ENCODE peak calls at places on chromosome 17, in nine cellular contexts. C is ovary; F is CD4-positive, CD25-positive, alpha-beta regulatory T cell; D is fibroblast of lung; Y is SJSA1; M is adipocyte; O is A549; B is mesendoderm; A is ascending aorta. T is an unnamed sample. For H3K4me1, the result is how much of the 10 kb centered on the place peaks cover.

GRCh38 chr17:65892912-65893377 is 299.0 kb downstream of the CEP112 start:
- DNase-seq in C (no peak), F (no peak), M (no peak), O (no peak), A (no peak), B (no peak), Y (no peak), D (no peak), T (no peak)

GRCh38 chr17:61805399-61805798 is 57.9 kb downstream of the BRIP1 start:
- DNase-seq in B (no peak), Y (no peak), F (no peak), C (no peak), D (peak), M (peak), O (no peak), A (no peak), T (no peak)

GRCh38 chr17:31721291-31722025 is 137.6 kb downstream of the COPRS start:
- DNase-seq in O (no peak), C (no peak), Y (no peak), D (no peak), B (no peak), A (no peak), M (no peak), F (no peak), T (no peak)

GRCh38 chr17:41298458-41299135 is 4.1 kb downstream of the KRTAP29-1 start:
- DNase-seq in B (no peak), A (no peak), F (no peak), Y (no peak), O (no peak), D (no peak), C (no peak), M (no peak), T (no peak)

GRCh38 chr17:73710095-73710592 is 65.9 kb upstream of the SDK2 start:
- DNase-seq in C (no peak), A (no peak), D (peak), M (peak), F (peak), B (peak), Y (peak), O (peak), T (peak)

GRCh38 chr17:45222273-45222993 is 748 bp downstream of the FMNL1 start:
- DNase-seq in D (no peak), A (no peak), C (no peak), F (no peak), B (peak), O (no peak), Y (no peak), M (no peak), T (no peak)

GRCh38 chr17:55833311-55833710 is 82.5 kb downstream of the PCTP start:
- DNase-seq in B (no peak), F (no peak), A (no peak), D (peak), M (peak), C (no peak), Y (no peak), O (no peak), T (no peak)

GRCh38 chr17:56679148-56679766 is 85.8 kb downstream of the NOG start:
- DNase-seq in A (no peak), F (peak), B (peak), O (peak), D (peak), C (no peak), M (peak), Y (no peak), T (no peak)

GRCh38 chr17:45432405-45433113 is at the start of gene ARHGAP27:
- DNase-seq in B (peak), O (no peak), F (no peak), C (no peak), A (no peak), D (peak), M (peak), Y (peak), T (no peak)

GRCh38 chr17:31877341-31877740 is 18.3 kb upstream of the COPRS start:
- DNase-seq in C (no peak), D (peak), F (no peak), M (no peak), Y (no peak), O (no peak), A (peak), B (no peak), T (no peak)

GRCh38 chr17:73744411-73744810 is 100.2 kb upstream of the SDK2 start:
- DNase-seq in Y (no peak), A (no peak), C (no peak), D (no peak), B (no peak), M (no peak), F (no peak), O (no peak), T (no peak)

GRCh38 chr17:38654411-38655398 is 20.1 kb downstream of the EPOP start:
- DNase-seq in B (no peak), F (no peak), O (no peak), M (no peak), D (no peak), C (peak), A (no peak), Y (no peak), T (no peak)

GRCh38 chr17:47789611-47790520 is 31.7 kb downstream of the OSBPL7 start:
- DNase-seq in B (peak), M (peak), A (no peak), C (peak), O (peak), D (peak), Y (peak), F (peak), T (peak)

GRCh38 chr17:60445144-60445543 is 22.9 kb downstream of the CHCT1 start:
- DNase-seq in O (no peak), F (no peak), Y (no peak), D (no peak), C (no peak), M (no peak), A (no peak), B (no peak), T (no peak)

GRCh38 chr17:65888649-65889048 is 303.3 kb downstream of the CEP112 start:
- DNase-seq in F (no peak), A (no peak), B (peak), Y (no peak), O (no peak), D (peak), M (peak), C (no peak), T (no peak)

GRCh38 chr17:65123757-65124675 is 13.2 kb upstream of the RGS9 start:
- DNase-seq in D (no peak), C (no peak), O (peak), M (peak), Y (no peak), F (no peak), B (no peak), A (no peak), T (no peak)

GRCh38 chr17:82449883-82450356 is 632 bp downstream of the CYBC1 start:
- DNase-seq in O (no peak), A (no peak), M (no peak), Y (no peak), D (no peak), F (no peak), B (no peak), C (no peak), T (no peak)

GRCh38 chr17:80109713-80110446 is 8.5 kb downstream of the GAA start:
- DNase-seq in F (no peak), O (no peak), B (no peak), Y (no peak), M (no peak), D (no peak), C (peak), A (no peak), T (no peak)

GRCh38 chr17:68819465-68819864 is 135.7 kb downstream of the ABCA8 start:
- DNase-seq in O (no peak), F (no peak), A (no peak), D (no peak), C (no peak), M (no peak), Y (no peak), B (no peak), T (peak)

GRCh38 chr17:47644324-47644723 is 5.4 kb upstream of the KPNB1 start:
- DNase-seq in Y (no peak), D (no peak), A (no peak), C (no peak), O (no peak), M (no peak), F (no peak), B (no peak), T (no peak)

GRCh38 chr17:72434991-72435618 is 314.3 kb downstream of the SOX9 start:
- DNase-seq in A (no peak), M (no peak), B (no peak), O (no peak), C (no peak), F (no peak), Y (no peak), D (no peak), T (no peak)

GRCh38 chr17:67863624-67864247 is 38.4 kb downstream of the BPTF start:
- DNase-seq in M (no peak), Y (no peak), A (no peak), C (no peak), F (no peak), D (no peak), O (no peak), B (no peak), T (no peak)

GRCh38 chr17:418421-418751 is 65.8 kb upstream of the RPH3AL start:
- DNase-seq in O (no peak), B (no peak), C (no peak), Y (no peak), D (no peak), A (no peak), F (peak), M (no peak), T (no peak)

GRCh38 chr17:77332034-77332971 is 191.5 kb downstream of the SEC14L1 start:
- DNase-seq in M (no peak), O (no peak), Y (peak), B (no peak), F (peak), D (peak), C (no peak), A (no peak), T (no peak)

GRCh38 chr17:35079547-35079946 is 16.0 kb upstream of the RFFL start:
- DNase-seq in B (no peak), D (no peak), C (no peak), F (no peak), Y (no peak), A (no peak), O (peak), M (no peak), T (no peak)

GRCh38 chr17:78923660-78924453 is 1.3 kb downstream of the TIMP2 start:
- DNase-seq in A (no peak), C (peak), O (peak), M (peak), F (peak), B (peak), Y (no peak), D (no peak), T (no peak)
- H3K4me1 ChIP-seq in A (half or more), C (under half), O (half or more), M (under half), F (under half), B (under half), Y (under half), D (under half), T (under half)

DNA sequence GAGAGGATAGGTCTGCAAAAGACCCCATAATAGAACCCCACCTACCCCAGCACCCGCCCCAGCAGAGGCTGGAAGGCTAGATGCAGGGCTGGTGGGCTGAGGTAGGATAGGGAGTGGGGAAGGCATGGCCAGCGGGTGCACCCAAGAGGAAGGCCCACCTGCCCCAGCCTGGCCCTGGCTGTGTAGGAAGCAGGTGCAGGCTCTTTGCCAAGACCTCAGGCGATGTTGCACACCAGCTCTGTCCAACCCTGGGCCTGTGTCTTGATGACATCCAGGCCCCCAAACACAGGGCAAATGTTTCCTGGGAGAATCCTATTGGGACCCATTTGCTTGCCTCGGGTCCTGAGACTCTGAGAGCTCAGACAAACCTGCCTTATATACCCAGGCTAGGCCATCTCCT is 12.2 kb downstream of the UNC119 start:
- DNase-seq in B (no peak), Y (no peak), M (no peak), D (no peak), F (no peak), A (no peak), O (no peak), C (no peak), T (no peak)
- H3K4me1 ChIP-seq in B (under half), Y (under half), M (under half), D (under half), F (under half), A (under half), O (under half), C (under half), T (under half)

GRCh38 chr17:76223802-76224201 is 16.5 kb downstream of the RNF157 start:
- DNase-seq in B (no peak), O (no peak), Y (peak), M (no peak), F (no peak), A (no peak), D (no peak), C (no peak), T (no peak)
- H3K4me1 ChIP-seq in B (under half), O (under half), Y (under half), M (under half), F (under half), A (under half), D (under half), C (under half), T (under half)

GRCh38 chr17:43018932-43019331 is 3.3 kb downstream of the VAT1 start:
- DNase-seq in M (no peak), A (no peak), F (no peak), B (no peak), D (no peak), O (no peak), Y (no peak), C (no peak), T (no peak)
- H3K4me1 ChIP-seq in M (half or more), A (under half), F (under half), B (under half), D (under half), O (under half), Y (under half), C (under half), T (under half)

GRCh38 chr17:14334919-14335318 is 34.0 kb downstream of the HS3ST3B1 start:
- DNase-seq in F (no peak), C (no peak), Y (no peak), D (no peak), O (no peak), M (no peak), B (no peak), A (no peak), T (no peak)

GRCh38 chr17:14337596-14338079 is 36.8 kb downstream of the HS3ST3B1 start:
- DNase-seq in F (no peak), A (no peak), Y (no peak), M (no peak), O (no peak), C (no peak), D (no peak), B (no peak), T (no peak)

GRCh38 chr17:14333506-14333905 is 32.6 kb downstream of the HS3ST3B1 start:
- DNase-seq in B (no peak), F (no peak), Y (no peak), O (no peak), C (no peak), M (no peak), D (no peak), A (no peak), T (no peak)

GRCh38 chr17:14334261-14334860 is 33.5 kb downstream of the HS3ST3B1 start:
- DNase-seq in C (no peak), Y (no peak), A (no peak), F (no peak), O (no peak), B (no peak), M (peak), D (no peak), T (no peak)

DNA sequence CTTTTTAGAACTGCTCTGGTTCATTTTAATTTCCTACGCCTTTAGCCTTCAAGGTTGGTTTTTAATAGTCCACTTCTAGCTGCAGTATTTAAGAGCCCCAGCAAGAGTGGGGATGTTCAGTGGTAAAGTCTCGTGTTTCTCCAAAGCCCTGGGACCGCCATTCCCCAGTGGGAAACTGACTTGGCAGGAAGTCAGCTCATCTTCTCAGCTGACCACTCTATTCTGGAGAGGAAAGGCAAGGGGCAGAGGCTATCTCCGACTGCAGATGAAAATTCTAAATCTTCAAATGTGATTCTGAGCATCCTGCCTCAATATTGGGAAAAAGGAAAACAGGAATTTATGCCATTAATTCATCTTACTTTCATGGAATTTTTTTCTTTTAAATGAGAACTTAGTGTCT is 35.5 kb downstream of the HS3ST3B1 start:
- DNase-seq in C (no peak), B (no peak), D (no peak), F (no peak), A (no peak), O (no peak), M (no peak), Y (no peak), T (no peak)
- H3K4me1 ChIP-seq in C (under half), B (under half), D (under half), F (half or more), A (under half), O (under half), M (under half), Y (under half), T (under half)

DNA sequence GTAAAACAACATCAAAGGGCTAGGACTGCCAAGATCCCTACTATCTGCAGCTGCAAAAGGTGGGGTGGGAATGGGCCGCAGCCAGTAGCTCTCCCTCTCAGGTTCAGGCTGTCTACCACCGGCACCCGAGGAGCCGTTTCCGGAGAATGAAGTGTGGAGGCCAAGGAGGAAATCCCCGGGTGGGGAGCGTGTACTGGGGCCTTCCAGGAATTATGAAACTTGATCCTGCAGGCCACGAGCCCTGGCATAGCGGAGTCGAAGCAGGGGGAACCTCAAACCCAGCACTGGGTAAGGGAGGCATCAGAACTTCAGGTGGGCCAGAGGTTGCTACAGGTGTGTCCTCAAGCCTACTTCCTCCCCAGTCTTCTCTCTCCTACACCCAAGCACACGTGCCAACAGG is 5.1 kb downstream of the INPP5K start:
- DNase-seq in C (no peak), O (no peak), A (no peak), B (no peak), D (no peak), Y (no peak), M (no peak), F (no peak), T (no peak)
- H3K4me1 ChIP-seq in C (under half), O (under half), A (under half), B (under half), D (under half), Y (under half), M (under half), F (under half), T (under half)

DNA sequence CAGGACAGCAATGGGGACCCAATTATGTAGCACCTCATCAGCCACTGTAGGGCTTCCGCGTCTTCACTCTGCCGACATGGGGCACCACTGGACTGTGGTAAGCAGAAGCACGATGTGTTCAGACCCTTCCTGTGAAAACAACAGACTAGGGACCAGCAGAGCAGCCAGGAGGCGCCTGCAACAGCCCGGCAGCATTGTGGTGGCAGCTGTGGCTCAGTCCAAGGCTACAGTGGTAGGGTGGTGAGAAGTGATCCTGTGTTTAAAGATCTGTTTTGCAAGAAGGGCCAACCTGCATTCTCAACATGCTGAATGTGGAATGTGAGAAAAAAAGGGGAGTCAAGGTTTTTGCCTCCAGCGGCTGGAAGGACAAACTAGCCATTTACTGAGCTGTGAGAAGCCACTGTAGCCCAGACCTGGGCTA is 80.8 kb downstream of the GAS7 start:
- DNase-seq in M (no peak), C (no peak), Y (no peak), O (no peak), D (no peak), F (no peak), A (peak), B (peak), T (no peak)
- H3K4me1 ChIP-seq in M (under half), C (under half), Y (under half), O (under half), D (under half), F (under half), A (under half), B (under half), T (under half)

DNA sequence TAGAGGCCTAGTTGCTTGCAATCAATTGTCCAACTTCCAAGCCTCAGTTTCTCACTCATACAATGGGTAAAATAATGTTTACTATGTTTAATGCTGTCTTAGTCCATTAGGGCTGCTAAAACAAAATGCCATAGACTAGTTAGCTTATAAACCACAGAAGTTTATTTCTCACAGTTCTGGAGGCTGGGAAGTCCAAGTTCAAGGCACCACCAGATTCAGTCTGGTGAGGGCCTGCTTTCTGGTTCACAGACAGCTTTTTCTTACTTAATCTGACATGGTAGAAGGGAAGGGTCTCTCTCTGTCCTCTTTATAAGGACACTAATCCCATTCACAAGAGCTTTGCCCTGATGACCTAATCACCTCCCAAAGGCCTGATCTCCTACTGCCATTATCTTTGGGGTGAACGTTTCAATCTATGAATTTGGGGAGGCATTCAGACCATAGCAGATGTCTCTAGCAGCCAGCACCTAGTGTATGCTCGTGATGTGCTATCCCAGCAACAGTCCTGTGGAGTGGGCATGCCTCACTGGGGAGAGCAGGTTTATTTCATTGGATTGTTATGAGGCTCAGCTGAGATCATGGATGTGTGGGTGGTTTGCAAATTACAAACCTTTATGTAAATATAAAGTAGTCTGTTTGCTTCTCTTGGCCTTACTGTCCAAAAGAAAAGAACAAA is 25.2 kb downstream of the YPEL2 start:
- DNase-seq in D (peak), O (no peak), A (no peak), B (no peak), C (no peak), M (peak), F (no peak), Y (peak), T (no peak)
- H3K4me1 ChIP-seq in D (under half), O (under half), A (half or more), B (under half), C (under half), M (under half), F (half or more), Y (half or more), T (half or more)

GRCh38 chr17:40112718-40113109 is 9.1 kb upstream of the MSL1 start:
- DNase-seq in M (no peak), F (no peak), O (no peak), D (no peak), A (no peak), B (no peak), C (no peak), Y (no peak), T (peak)
- H3K4me1 ChIP-seq in M (half or more), F (half or more), O (half or more), D (half or more), A (half or more), B (under half), C (under half), Y (under half), T (half or more)